ENCODE peak calls at places on chromosomes 5 and 9, in seven cellular contexts. B is HTR-8/SVneo; W is T follicular helper cell; J is stimulated activated CD4-positive, alpha-beta T cell treated with anti-CD3 and anti-CD28 coated beads, Interleukin-15, amount 100 ng/mL, for 24 hours; C is sciatic nerve; R is kidney; U is activated T-helper 1 cell treated with Interleukin-2 at 50 U/mL for 16 hours. I is an unnamed sample.

GRCh38 chr9:27426717-27427645 is 97.1 kb upstream of the IFNK start:
- DNase-seq in W (no peak), C (no peak), B (peak), J (no peak), R (no peak), U (no peak), I (peak)

GRCh38 chr9:77826116-77826515 is 178.0 kb upstream of the GNA14 start:
- DNase-seq in U (no peak), C (no peak), J (no peak), W (no peak), R (no peak), B (no peak), I (no peak)

GRCh38 chr9:71628247-71628646 is 140.1 kb downstream of the CEMIP2 start:
- DNase-seq in R (no peak), B (no peak), J (no peak), C (no peak), W (no peak), U (no peak), I (no peak)

GRCh38 chr5:95969646-95970358 is 8.2 kb upstream of the ELL2 start:
- DNase-seq in C (no peak), B (no peak), U (no peak), W (no peak), J (no peak), R (no peak), I (no peak)

GRCh38 chr5:157308826-157309465 is 43.0 kb downstream of the CYFIP2 start:
- DNase-seq in C (no peak), J (no peak), B (no peak), U (no peak), R (no peak), W (no peak), I (no peak)

GRCh38 chr5:169946743-169947142 is 33.6 kb downstream of the INSYN2B start:
- DNase-seq in U (no peak), R (no peak), J (no peak), W (no peak), B (no peak), C (no peak), I (no peak)

GRCh38 chr5:78075301-78075700 is 219.2 kb downstream of the AP3B1 start:
- DNase-seq in R (no peak), J (no peak), W (no peak), C (no peak), U (no peak), B (no peak), I (no peak)

GRCh38 chr9:136676920-136677686 is 10.2 kb downstream of the AGPAT2 start:
- DNase-seq in U (no peak), R (no peak), J (no peak), C (no peak), B (no peak), W (no peak), I (no peak)

GRCh38 chr9:116791314-116791713 is 104.2 kb downstream of the TRIM32 start:
- DNase-seq in W (no peak), U (no peak), B (no peak), R (no peak), J (no peak), C (no peak), I (no peak)

GRCh38 chr5:6907320-6907918 is 194.2 kb downstream of the TENT4A start:
- DNase-seq in U (no peak), C (no peak), W (no peak), J (no peak), R (no peak), B (no peak), I (no peak)

GRCh38 chr5:113510836-113511451 is 2.5 kb upstream of the YTHDC2 start:
- DNase-seq in U (no peak), W (no peak), R (no peak), C (no peak), J (no peak), B (peak), I (no peak)

GRCh38 chr5:152622628-152623027 is 217.5 kb upstream of the NMUR2 start:
- DNase-seq in R (peak), W (no peak), J (no peak), B (no peak), C (no peak), U (no peak), I (no peak)

GRCh38 chr9:114908104-114908621 is 22.2 kb downstream of the TNFSF8 start:
- DNase-seq in B (peak), W (no peak), J (no peak), R (no peak), C (no peak), U (no peak), I (peak)

GRCh38 chr9:105243015-105243686 is 1.3 kb upstream of the SLC44A1 start:
- DNase-seq in U (no peak), W (no peak), C (no peak), J (no peak), R (no peak), B (no peak), I (no peak)